ENCODE peak calls at places on chromosomes 12 and 14, in ten cellular contexts. One of them, this sample, is unnamed.

GRCh38 chr14:104389326-104390220 is 190.0 kb upstream of the C14orf180 start:
- DNase-seq in naive B cell: no peak
- DNase-seq in stimulated activated naive CD8-positive, alpha-beta T cell treated with anti-CD3 and anti-CD28 coated beads, Interleukin-15, Interleukin-2, amounts not matched to agents 100 U/mL and 50 U/mL, for 24 hours: no peak
- DNase-seq in stimulated activated CD4-positive, alpha-beta T cell treated with anti-CD3 and anti-CD28 coated beads, Interleukin-2, amount 100 ng/mL, for 4 hours: no peak
- DNase-seq in glomerular endothelial cell: no peak
- DNase-seq in ELR: no peak
- DNase-seq in uterus: peak; percentile 4
- DNase-seq in pancreas: no peak
- DNase-seq in activated T-helper 1 cell treated with anti-CD3 and anti-CD28 coated beads, Interleukin-12 subunit alpha, Interleukin-12 subunit beta, Interleukin-2, Interleukin-4 antibody, amounts not matched to agents 30 ng/mL and 10 ng/mL and 1 ng/mL, durations not matched to agents 14 hours and 24 hours and 36 hours: no peak
- DNase-seq in transverse colon: no peak
- DNase-seq in this sample: peak; percentile 30

GRCh38 chr12:51118706-51119105 is 35.3 kb upstream of the CSRNP2 start:
- DNase-seq in transverse colon: no peak
- DNase-seq in pancreas: no peak
- DNase-seq in stimulated activated naive CD8-positive, alpha-beta T cell treated with anti-CD3 and anti-CD28 coated beads, Interleukin-15, Interleukin-2, amounts not matched to agents 100 U/mL and 50 U/mL, for 24 hours: no peak
- DNase-seq in stimulated activated CD4-positive, alpha-beta T cell treated with anti-CD3 and anti-CD28 coated beads, Interleukin-2, amount 100 ng/mL, for 4 hours: no peak
- DNase-seq in glomerular endothelial cell: no peak
- DNase-seq in ELR: peak; percentile 87
- DNase-seq in activated T-helper 1 cell treated with anti-CD3 and anti-CD28 coated beads, Interleukin-12 subunit alpha, Interleukin-12 subunit beta, Interleukin-2, Interleukin-4 antibody, amounts not matched to agents 30 ng/mL and 10 ng/mL and 1 ng/mL, durations not matched to agents 14 hours and 24 hours and 36 hours: no peak
- DNase-seq in uterus: no peak
- DNase-seq in naive B cell: no peak
- DNase-seq in this sample: no peak

GRCh38 chr14:90815817-90816662 is at the start of gene TTC7B:
- DNase-seq in stimulated activated naive CD8-positive, alpha-beta T cell treated with anti-CD3 and anti-CD28 coated beads, Interleukin-15, Interleukin-2, amounts not matched to agents 100 U/mL and 50 U/mL, for 24 hours: peak; percentile 50
- DNase-seq in naive B cell: peak; percentile 35
- DNase-seq in pancreas: peak; percentile 29
- DNase-seq in activated T-helper 1 cell treated with anti-CD3 and anti-CD28 coated beads, Interleukin-12 subunit alpha, Interleukin-12 subunit beta, Interleukin-2, Interleukin-4 antibody, amounts not matched to agents 30 ng/mL and 10 ng/mL and 1 ng/mL, durations not matched to agents 14 hours and 24 hours and 36 hours: no peak
- DNase-seq in glomerular endothelial cell: no peak
- DNase-seq in ELR: peak; percentile 56
- DNase-seq in uterus: no peak
- DNase-seq in transverse colon: peak; percentile 43
- DNase-seq in stimulated activated CD4-positive, alpha-beta T cell treated with anti-CD3 and anti-CD28 coated beads, Interleukin-2, amount 100 ng/mL, for 4 hours: no peak
- DNase-seq in this sample: peak; percentile 73

GRCh38 chr14:74934476-74935339 is 11.6 kb upstream of the RPS6KL1 start:
- DNase-seq in stimulated activated naive CD8-positive, alpha-beta T cell treated with anti-CD3 and anti-CD28 coated beads, Interleukin-15, Interleukin-2, amounts not matched to agents 100 U/mL and 50 U/mL, for 24 hours: no peak
- DNase-seq in activated T-helper 1 cell treated with anti-CD3 and anti-CD28 coated beads, Interleukin-12 subunit alpha, Interleukin-12 subunit beta, Interleukin-2, Interleukin-4 antibody, amounts not matched to agents 30 ng/mL and 10 ng/mL and 1 ng/mL, durations not matched to agents 14 hours and 24 hours and 36 hours: no peak
- DNase-seq in naive B cell: peak; percentile 42
- DNase-seq in uterus: no peak
- DNase-seq in transverse colon: no peak
- DNase-seq in pancreas: no peak
- DNase-seq in stimulated activated CD4-positive, alpha-beta T cell treated with anti-CD3 and anti-CD28 coated beads, Interleukin-2, amount 100 ng/mL, for 4 hours: no peak
- DNase-seq in glomerular endothelial cell: no peak
- DNase-seq in ELR: no peak
- DNase-seq in this sample: no peak

GRCh38 chr12:39252628-39253027 is 190.3 kb downstream of the KIF21A start:
- DNase-seq in naive B cell: no peak
- DNase-seq in uterus: no peak
- DNase-seq in activated T-helper 1 cell treated with anti-CD3 and anti-CD28 coated beads, Interleukin-12 subunit alpha, Interleukin-12 subunit beta, Interleukin-2, Interleukin-4 antibody, amounts not matched to agents 30 ng/mL and 10 ng/mL and 1 ng/mL, durations not matched to agents 14 hours and 24 hours and 36 hours: no peak
- DNase-seq in stimulated activated CD4-positive, alpha-beta T cell treated with anti-CD3 and anti-CD28 coated beads, Interleukin-2, amount 100 ng/mL, for 4 hours: no peak
- DNase-seq in transverse colon: no peak
- DNase-seq in glomerular endothelial cell: no peak
- DNase-seq in ELR: no peak
- DNase-seq in stimulated activated naive CD8-positive, alpha-beta T cell treated with anti-CD3 and anti-CD28 coated beads, Interleukin-15, Interleukin-2, amounts not matched to agents 100 U/mL and 50 U/mL, for 24 hours: no peak
- DNase-seq in pancreas: peak; percentile 6
- DNase-seq in this sample: no peak

GRCh38 chr12:124381454-124382207 is 86.7 kb downstream of the RFLNA start:
- DNase-seq in activated T-helper 1 cell treated with anti-CD3 and anti-CD28 coated beads, Interleukin-12 subunit alpha, Interleukin-12 subunit beta, Interleukin-2, Interleukin-4 antibody, amounts not matched to agents 30 ng/mL and 10 ng/mL and 1 ng/mL, durations not matched to agents 14 hours and 24 hours and 36 hours: no peak
- DNase-seq in uterus: peak; percentile 91
- DNase-seq in stimulated activated CD4-positive, alpha-beta T cell treated with anti-CD3 and anti-CD28 coated beads, Interleukin-2, amount 100 ng/mL, for 4 hours: no peak
- DNase-seq in stimulated activated naive CD8-positive, alpha-beta T cell treated with anti-CD3 and anti-CD28 coated beads, Interleukin-15, Interleukin-2, amounts not matched to agents 100 U/mL and 50 U/mL, for 24 hours: no peak
- DNase-seq in glomerular endothelial cell: no peak
- DNase-seq in pancreas: peak; percentile 91
- DNase-seq in transverse colon: peak; percentile 90
- DNase-seq in ELR: peak; percentile 85
- DNase-seq in naive B cell: no peak
- DNase-seq in this sample: peak; percentile 97

GRCh38 chr12:114013601-114014345 is 47.6 kb upstream of the RBM19 start:
- DNase-seq in transverse colon: no peak
- DNase-seq in stimulated activated CD4-positive, alpha-beta T cell treated with anti-CD3 and anti-CD28 coated beads, Interleukin-2, amount 100 ng/mL, for 4 hours: no peak
- DNase-seq in pancreas: no peak
- DNase-seq in stimulated activated naive CD8-positive, alpha-beta T cell treated with anti-CD3 and anti-CD28 coated beads, Interleukin-15, Interleukin-2, amounts not matched to agents 100 U/mL and 50 U/mL, for 24 hours: no peak
- DNase-seq in uterus: no peak
- DNase-seq in glomerular endothelial cell: no peak
- DNase-seq in activated T-helper 1 cell treated with anti-CD3 and anti-CD28 coated beads, Interleukin-12 subunit alpha, Interleukin-12 subunit beta, Interleukin-2, Interleukin-4 antibody, amounts not matched to agents 30 ng/mL and 10 ng/mL and 1 ng/mL, durations not matched to agents 14 hours and 24 hours and 36 hours: no peak
- DNase-seq in ELR: peak; percentile 48
- DNase-seq in naive B cell: no peak
- DNase-seq in this sample: no peak

GRCh38 chr12:62123721-62124203 is 136.4 kb upstream of the USP15 start:
- DNase-seq in activated T-helper 1 cell treated with anti-CD3 and anti-CD28 coated beads, Interleukin-12 subunit alpha, Interleukin-12 subunit beta, Interleukin-2, Interleukin-4 antibody, amounts not matched to agents 30 ng/mL and 10 ng/mL and 1 ng/mL, durations not matched to agents 14 hours and 24 hours and 36 hours: no peak
- DNase-seq in transverse colon: peak; percentile 15
- DNase-seq in pancreas: peak; percentile 5
- DNase-seq in uterus: no peak
- DNase-seq in ELR: peak; percentile 63
- DNase-seq in stimulated activated naive CD8-positive, alpha-beta T cell treated with anti-CD3 and anti-CD28 coated beads, Interleukin-15, Interleukin-2, amounts not matched to agents 100 U/mL and 50 U/mL, for 24 hours: peak; percentile 43
- DNase-seq in glomerular endothelial cell: peak; percentile 14
- DNase-seq in naive B cell: peak; percentile 3
- DNase-seq in stimulated activated CD4-positive, alpha-beta T cell treated with anti-CD3 and anti-CD28 coated beads, Interleukin-2, amount 100 ng/mL, for 4 hours: peak; percentile 9
- DNase-seq in this sample: no peak

GRCh38 chr14:64758711-64759554 is 54.7 kb downstream of the PLEKHG3 start:
- DNase-seq in stimulated activated naive CD8-positive, alpha-beta T cell treated with anti-CD3 and anti-CD28 coated beads, Interleukin-15, Interleukin-2, amounts not matched to agents 100 U/mL and 50 U/mL, for 24 hours: no peak
- DNase-seq in uterus: peak; percentile 83
- DNase-seq in pancreas: peak; percentile 73
- DNase-seq in activated T-helper 1 cell treated with anti-CD3 and anti-CD28 coated beads, Interleukin-12 subunit alpha, Interleukin-12 subunit beta, Interleukin-2, Interleukin-4 antibody, amounts not matched to agents 30 ng/mL and 10 ng/mL and 1 ng/mL, durations not matched to agents 14 hours and 24 hours and 36 hours: no peak
- DNase-seq in glomerular endothelial cell: no peak
- DNase-seq in stimulated activated CD4-positive, alpha-beta T cell treated with anti-CD3 and anti-CD28 coated beads, Interleukin-2, amount 100 ng/mL, for 4 hours: no peak
- DNase-seq in ELR: peak; percentile 90
- DNase-seq in transverse colon: no peak
- DNase-seq in naive B cell: no peak
- DNase-seq in this sample: peak; percentile 41

GRCh38 chr12:32159925-32160324 is 53.3 kb downstream of the BICD1 start:
- DNase-seq in transverse colon: no peak
- DNase-seq in ELR: no peak
- DNase-seq in glomerular endothelial cell: no peak
- DNase-seq in activated T-helper 1 cell treated with anti-CD3 and anti-CD28 coated beads, Interleukin-12 subunit alpha, Interleukin-12 subunit beta, Interleukin-2, Interleukin-4 antibody, amounts not matched to agents 30 ng/mL and 10 ng/mL and 1 ng/mL, durations not matched to agents 14 hours and 24 hours and 36 hours: no peak
- DNase-seq in stimulated activated naive CD8-positive, alpha-beta T cell treated with anti-CD3 and anti-CD28 coated beads, Interleukin-15, Interleukin-2, amounts not matched to agents 100 U/mL and 50 U/mL, for 24 hours: no peak
- DNase-seq in stimulated activated CD4-positive, alpha-beta T cell treated with anti-CD3 and anti-CD28 coated beads, Interleukin-2, amount 100 ng/mL, for 4 hours: no peak
- DNase-seq in pancreas: no peak
- DNase-seq in naive B cell: no peak
- DNase-seq in uterus: no peak
- DNase-seq in this sample: no peak

GRCh38 chr12:71877335-71878121 is 38.0 kb downstream of the TBC1D15 start:
- DNase-seq in glomerular endothelial cell: no peak
- DNase-seq in ELR: no peak
- DNase-seq in transverse colon: no peak
- DNase-seq in activated T-helper 1 cell treated with anti-CD3 and anti-CD28 coated beads, Interleukin-12 subunit alpha, Interleukin-12 subunit beta, Interleukin-2, Interleukin-4 antibody, amounts not matched to agents 30 ng/mL and 10 ng/mL and 1 ng/mL, durations not matched to agents 14 hours and 24 hours and 36 hours: no peak
- DNase-seq in pancreas: no peak
- DNase-seq in stimulated activated naive CD8-positive, alpha-beta T cell treated with anti-CD3 and anti-CD28 coated beads, Interleukin-15, Interleukin-2, amounts not matched to agents 100 U/mL and 50 U/mL, for 24 hours: no peak
- DNase-seq in naive B cell: no peak
- DNase-seq in stimulated activated CD4-positive, alpha-beta T cell treated with anti-CD3 and anti-CD28 coated beads, Interleukin-2, amount 100 ng/mL, for 4 hours: no peak
- DNase-seq in uterus: no peak
- DNase-seq in this sample: no peak

GRCh38 chr12:119183942-119184695 is 5.4 kb downstream of the HSPB8 start:
- DNase-seq in transverse colon: no peak
- DNase-seq in ELR: no peak
- DNase-seq in glomerular endothelial cell: no peak
- DNase-seq in naive B cell: no peak
- DNase-seq in stimulated activated CD4-positive, alpha-beta T cell treated with anti-CD3 and anti-CD28 coated beads, Interleukin-2, amount 100 ng/mL, for 4 hours: no peak
- DNase-seq in pancreas: no peak
- DNase-seq in activated T-helper 1 cell treated with anti-CD3 and anti-CD28 coated beads, Interleukin-12 subunit alpha, Interleukin-12 subunit beta, Interleukin-2, Interleukin-4 antibody, amounts not matched to agents 30 ng/mL and 10 ng/mL and 1 ng/mL, durations not matched to agents 14 hours and 24 hours and 36 hours: no peak
- DNase-seq in uterus: no peak
- DNase-seq in stimulated activated naive CD8-positive, alpha-beta T cell treated with anti-CD3 and anti-CD28 coated beads, Interleukin-15, Interleukin-2, amounts not matched to agents 100 U/mL and 50 U/mL, for 24 hours: no peak
- DNase-seq in this sample: peak; percentile 73

GRCh38 chr12:51270847-51271518 is 768 bp upstream of the SMAGP start:
- DNase-seq in uterus: no peak
- DNase-seq in stimulated activated CD4-positive, alpha-beta T cell treated with anti-CD3 and anti-CD28 coated beads, Interleukin-2, amount 100 ng/mL, for 4 hours: no peak
- DNase-seq in activated T-helper 1 cell treated with anti-CD3 and anti-CD28 coated beads, Interleukin-12 subunit alpha, Interleukin-12 subunit beta, Interleukin-2, Interleukin-4 antibody, amounts not matched to agents 30 ng/mL and 10 ng/mL and 1 ng/mL, durations not matched to agents 14 hours and 24 hours and 36 hours: no peak
- DNase-seq in glomerular endothelial cell: no peak
- DNase-seq in ELR: peak; percentile 95
- DNase-seq in stimulated activated naive CD8-positive, alpha-beta T cell treated with anti-CD3 and anti-CD28 coated beads, Interleukin-15, Interleukin-2, amounts not matched to agents 100 U/mL and 50 U/mL, for 24 hours: no peak
- DNase-seq in naive B cell: no peak
- DNase-seq in transverse colon: no peak
- DNase-seq in pancreas: no peak
- DNase-seq in this sample: no peak

GRCh38 chr12:20376984-20377383 is 8.6 kb downstream of the PDE3A start:
- DNase-seq in ELR: peak; percentile 13
- DNase-seq in stimulated activated naive CD8-positive, alpha-beta T cell treated with anti-CD3 and anti-CD28 coated beads, Interleukin-15, Interleukin-2, amounts not matched to agents 100 U/mL and 50 U/mL, for 24 hours: no peak
- DNase-seq in naive B cell: no peak
- DNase-seq in stimulated activated CD4-positive, alpha-beta T cell treated with anti-CD3 and anti-CD28 coated beads, Interleukin-2, amount 100 ng/mL, for 4 hours: no peak
- DNase-seq in activated T-helper 1 cell treated with anti-CD3 and anti-CD28 coated beads, Interleukin-12 subunit alpha, Interleukin-12 subunit beta, Interleukin-2, Interleukin-4 antibody, amounts not matched to agents 30 ng/mL and 10 ng/mL and 1 ng/mL, durations not matched to agents 14 hours and 24 hours and 36 hours: no peak
- DNase-seq in glomerular endothelial cell: no peak
- DNase-seq in uterus: no peak
- DNase-seq in pancreas: no peak
- DNase-seq in transverse colon: no peak
- DNase-seq in this sample: no peak

GRCh38 chr14:88063807-88064206 is 58.9 kb downstream of the GPR65 start:
- DNase-seq in uterus: no peak
- DNase-seq in activated T-helper 1 cell treated with anti-CD3 and anti-CD28 coated beads, Interleukin-12 subunit alpha, Interleukin-12 subunit beta, Interleukin-2, Interleukin-4 antibody, amounts not matched to agents 30 ng/mL and 10 ng/mL and 1 ng/mL, durations not matched to agents 14 hours and 24 hours and 36 hours: no peak
- DNase-seq in stimulated activated naive CD8-positive, alpha-beta T cell treated with anti-CD3 and anti-CD28 coated beads, Interleukin-15, Interleukin-2, amounts not matched to agents 100 U/mL and 50 U/mL, for 24 hours: no peak
- DNase-seq in pancreas: no peak
- DNase-seq in glomerular endothelial cell: no peak
- DNase-seq in ELR: peak; percentile 1
- DNase-seq in transverse colon: no peak
- DNase-seq in stimulated activated CD4-positive, alpha-beta T cell treated with anti-CD3 and anti-CD28 coated beads, Interleukin-2, amount 100 ng/mL, for 4 hours: no peak
- DNase-seq in naive B cell: no peak
- DNase-seq in this sample: no peak

GRCh38 chr12:119283315-119283714 is 51.2 kb upstream of the CCDC60 start:
- DNase-seq in glomerular endothelial cell: no peak
- DNase-seq in stimulated activated CD4-positive, alpha-beta T cell treated with anti-CD3 and anti-CD28 coated beads, Interleukin-2, amount 100 ng/mL, for 4 hours: no peak
- DNase-seq in naive B cell: no peak
- DNase-seq in transverse colon: no peak
- DNase-seq in uterus: no peak
- DNase-seq in ELR: no peak
- DNase-seq in pancreas: no peak
- DNase-seq in stimulated activated naive CD8-positive, alpha-beta T cell treated with anti-CD3 and anti-CD28 coated beads, Interleukin-15, Interleukin-2, amounts not matched to agents 100 U/mL and 50 U/mL, for 24 hours: no peak
- DNase-seq in activated T-helper 1 cell treated with anti-CD3 and anti-CD28 coated beads, Interleukin-12 subunit alpha, Interleukin-12 subunit beta, Interleukin-2, Interleukin-4 antibody, amounts not matched to agents 30 ng/mL and 10 ng/mL and 1 ng/mL, durations not matched to agents 14 hours and 24 hours and 36 hours: no peak
- DNase-seq in this sample: no peak

GRCh38 chr14:52002542-52002941 is 13.2 kb downstream of the RTRAF start:
- DNase-seq in stimulated activated CD4-positive, alpha-beta T cell treated with anti-CD3 and anti-CD28 coated beads, Interleukin-2, amount 100 ng/mL, for 4 hours: no peak
- DNase-seq in naive B cell: no peak
- DNase-seq in glomerular endothelial cell: no peak
- DNase-seq in stimulated activated naive CD8-positive, alpha-beta T cell treated with anti-CD3 and anti-CD28 coated beads, Interleukin-15, Interleukin-2, amounts not matched to agents 100 U/mL and 50 U/mL, for 24 hours: no peak
- DNase-seq in transverse colon: no peak
- DNase-seq in activated T-helper 1 cell treated with anti-CD3 and anti-CD28 coated beads, Interleukin-12 subunit alpha, Interleukin-12 subunit beta, Interleukin-2, Interleukin-4 antibody, amounts not matched to agents 30 ng/mL and 10 ng/mL and 1 ng/mL, durations not matched to agents 14 hours and 24 hours and 36 hours: no peak
- DNase-seq in uterus: no peak
- DNase-seq in pancreas: no peak
- DNase-seq in ELR: no peak
- DNase-seq in this sample: no peak

GRCh38 chr12:112331891-112332290 is 50.3 kb downstream of the HECTD4 start:
- DNase-seq in pancreas: no peak
- DNase-seq in stimulated activated naive CD8-positive, alpha-beta T cell treated with anti-CD3 and anti-CD28 coated beads, Interleukin-15, Interleukin-2, amounts not matched to agents 100 U/mL and 50 U/mL, for 24 hours: no peak
- DNase-seq in glomerular endothelial cell: no peak
- DNase-seq in uterus: no peak
- DNase-seq in transverse colon: no peak
- DNase-seq in ELR: no peak
- DNase-seq in stimulated activated CD4-positive, alpha-beta T cell treated with anti-CD3 and anti-CD28 coated beads, Interleukin-2, amount 100 ng/mL, for 4 hours: no peak
- DNase-seq in activated T-helper 1 cell treated with anti-CD3 and anti-CD28 coated beads, Interleukin-12 subunit alpha, Interleukin-12 subunit beta, Interleukin-2, Interleukin-4 antibody, amounts not matched to agents 30 ng/mL and 10 ng/mL and 1 ng/mL, durations not matched to agents 14 hours and 24 hours and 36 hours: no peak
- DNase-seq in naive B cell: no peak
- DNase-seq in this sample: no peak

GRCh38 chr14:106044949-106045596 is 518.7 kb downstream of the TMEM121 start:
- DNase-seq in stimulated activated CD4-positive, alpha-beta T cell treated with anti-CD3 and anti-CD28 coated beads, Interleukin-2, amount 100 ng/mL, for 4 hours: peak; percentile 81
- DNase-seq in naive B cell: peak; percentile 57
- DNase-seq in ELR: peak; percentile 40
- DNase-seq in transverse colon: peak; percentile 64
- DNase-seq in stimulated activated naive CD8-positive, alpha-beta T cell treated with anti-CD3 and anti-CD28 coated beads, Interleukin-15, Interleukin-2, amounts not matched to agents 100 U/mL and 50 U/mL, for 24 hours: peak; percentile 93
- DNase-seq in pancreas: peak; percentile 15
- DNase-seq in uterus: no peak
- DNase-seq in glomerular endothelial cell: no peak
- DNase-seq in activated T-helper 1 cell treated with anti-CD3 and anti-CD28 coated beads, Interleukin-12 subunit alpha, Interleukin-12 subunit beta, Interleukin-2, Interleukin-4 antibody, amounts not matched to agents 30 ng/mL and 10 ng/mL and 1 ng/mL, durations not matched to agents 14 hours and 24 hours and 36 hours: peak; percentile 69
- DNase-seq in this sample: peak; percentile 65

GRCh38 chr14:104147346-104148125 is 9.1 kb downstream of the KIF26A start:
- DNase-seq in uterus: no peak
- DNase-seq in naive B cell: no peak
- DNase-seq in ELR: no peak
- DNase-seq in glomerular endothelial cell: no peak
- DNase-seq in activated T-helper 1 cell treated with anti-CD3 and anti-CD28 coated beads, Interleukin-12 subunit alpha, Interleukin-12 subunit beta, Interleukin-2, Interleukin-4 antibody, amounts not matched to agents 30 ng/mL and 10 ng/mL and 1 ng/mL, durations not matched to agents 14 hours and 24 hours and 36 hours: no peak
- DNase-seq in stimulated activated CD4-positive, alpha-beta T cell treated with anti-CD3 and anti-CD28 coated beads, Interleukin-2, amount 100 ng/mL, for 4 hours: no peak
- DNase-seq in transverse colon: no peak
- DNase-seq in stimulated activated naive CD8-positive, alpha-beta T cell treated with anti-CD3 and anti-CD28 coated beads, Interleukin-15, Interleukin-2, amounts not matched to agents 100 U/mL and 50 U/mL, for 24 hours: no peak
- DNase-seq in pancreas: peak; percentile 49
- DNase-seq in this sample: peak; percentile 37

GRCh38 chr14:56554301-56554700 is 25.3 kb upstream of the TMEM260 start:
- DNase-seq in glomerular endothelial cell: no peak
- DNase-seq in transverse colon: no peak
- DNase-seq in naive B cell: no peak
- DNase-seq in stimulated activated naive CD8-positive, alpha-beta T cell treated with anti-CD3 and anti-CD28 coated beads, Interleukin-15, Interleukin-2, amounts not matched to agents 100 U/mL and 50 U/mL, for 24 hours: no peak
- DNase-seq in uterus: no peak
- DNase-seq in pancreas: no peak
- DNase-seq in stimulated activated CD4-positive, alpha-beta T cell treated with anti-CD3 and anti-CD28 coated beads, Interleukin-2, amount 100 ng/mL, for 4 hours: no peak
- DNase-seq in activated T-helper 1 cell treated with anti-CD3 and anti-CD28 coated beads, Interleukin-12 subunit alpha, Interleukin-12 subunit beta, Interleukin-2, Interleukin-4 antibody, amounts not matched to agents 30 ng/mL and 10 ng/mL and 1 ng/mL, durations not matched to agents 14 hours and 24 hours and 36 hours: no peak
- DNase-seq in ELR: no peak
- DNase-seq in this sample: no peak

GRCh38 chr14:103385994-103386491 is 828 bp downstream of the MARK3 start:
- DNase-seq in ELR: peak; percentile 45
- DNase-seq in uterus: no peak
- DNase-seq in pancreas: peak; percentile 26
- DNase-seq in glomerular endothelial cell: no peak
- DNase-seq in stimulated activated naive CD8-positive, alpha-beta T cell treated with anti-CD3 and anti-CD28 coated beads, Interleukin-15, Interleukin-2, amounts not matched to agents 100 U/mL and 50 U/mL, for 24 hours: peak; percentile 52
- DNase-seq in stimulated activated CD4-positive, alpha-beta T cell treated with anti-CD3 and anti-CD28 coated beads, Interleukin-2, amount 100 ng/mL, for 4 hours: no peak
- DNase-seq in activated T-helper 1 cell treated with anti-CD3 and anti-CD28 coated beads, Interleukin-12 subunit alpha, Interleukin-12 subunit beta, Interleukin-2, Interleukin-4 antibody, amounts not matched to agents 30 ng/mL and 10 ng/mL and 1 ng/mL, durations not matched to agents 14 hours and 24 hours and 36 hours: peak; percentile 24
- DNase-seq in transverse colon: peak; percentile 50
- DNase-seq in naive B cell: peak; percentile 38
- DNase-seq in this sample: no peak

GRCh38 chr14:63224196-63224595 is 20.0 kb downstream of the RHOJ start:
- DNase-seq in naive B cell: no peak
- DNase-seq in ELR: no peak
- DNase-seq in pancreas: no peak
- DNase-seq in glomerular endothelial cell: no peak
- DNase-seq in stimulated activated CD4-positive, alpha-beta T cell treated with anti-CD3 and anti-CD28 coated beads, Interleukin-2, amount 100 ng/mL, for 4 hours: no peak
- DNase-seq in transverse colon: no peak
- DNase-seq in uterus: no peak
- DNase-seq in stimulated activated naive CD8-positive, alpha-beta T cell treated with anti-CD3 and anti-CD28 coated beads, Interleukin-15, Interleukin-2, amounts not matched to agents 100 U/mL and 50 U/mL, for 24 hours: no peak
- DNase-seq in activated T-helper 1 cell treated with anti-CD3 and anti-CD28 coated beads, Interleukin-12 subunit alpha, Interleukin-12 subunit beta, Interleukin-2, Interleukin-4 antibody, amounts not matched to agents 30 ng/mL and 10 ng/mL and 1 ng/mL, durations not matched to agents 14 hours and 24 hours and 36 hours: no peak
- DNase-seq in this sample: no peak

GRCh38 chr14:100339757-100340453 is 16.8 kb downstream of the SLC25A47 start:
- DNase-seq in activated T-helper 1 cell treated with anti-CD3 and anti-CD28 coated beads, Interleukin-12 subunit alpha, Interleukin-12 subunit beta, Interleukin-2, Interleukin-4 antibody, amounts not matched to agents 30 ng/mL and 10 ng/mL and 1 ng/mL, durations not matched to agents 14 hours and 24 hours and 36 hours: no peak
- DNase-seq in pancreas: no peak
- DNase-seq in transverse colon: no peak
- DNase-seq in naive B cell: no peak
- DNase-seq in uterus: no peak
- DNase-seq in ELR: no peak
- DNase-seq in stimulated activated CD4-positive, alpha-beta T cell treated with anti-CD3 and anti-CD28 coated beads, Interleukin-2, amount 100 ng/mL, for 4 hours: no peak
- DNase-seq in glomerular endothelial cell: no peak
- DNase-seq in stimulated activated naive CD8-positive, alpha-beta T cell treated with anti-CD3 and anti-CD28 coated beads, Interleukin-15, Interleukin-2, amounts not matched to agents 100 U/mL and 50 U/mL, for 24 hours: no peak
- DNase-seq in this sample: no peak

GRCh38 chr12:102483466-102483865 is 3.1 kb upstream of the IGF1 start:
- DNase-seq in pancreas: no peak
- DNase-seq in glomerular endothelial cell: no peak
- DNase-seq in transverse colon: no peak
- DNase-seq in uterus: no peak
- DNase-seq in activated T-helper 1 cell treated with anti-CD3 and anti-CD28 coated beads, Interleukin-12 subunit alpha, Interleukin-12 subunit beta, Interleukin-2, Interleukin-4 antibody, amounts not matched to agents 30 ng/mL and 10 ng/mL and 1 ng/mL, durations not matched to agents 14 hours and 24 hours and 36 hours: no peak
- DNase-seq in stimulated activated naive CD8-positive, alpha-beta T cell treated with anti-CD3 and anti-CD28 coated beads, Interleukin-15, Interleukin-2, amounts not matched to agents 100 U/mL and 50 U/mL, for 24 hours: peak; percentile 25
- DNase-seq in stimulated activated CD4-positive, alpha-beta T cell treated with anti-CD3 and anti-CD28 coated beads, Interleukin-2, amount 100 ng/mL, for 4 hours: no peak
- DNase-seq in ELR: no peak
- DNase-seq in naive B cell: no peak
- DNase-seq in this sample: no peak

GRCh38 chr12:124609041-124609984 is 41.9 kb upstream of the NCOR2 start:
- DNase-seq in ELR: peak; percentile 38
- DNase-seq in uterus: peak; percentile 75
- DNase-seq in stimulated activated CD4-positive, alpha-beta T cell treated with anti-CD3 and anti-CD28 coated beads, Interleukin-2, amount 100 ng/mL, for 4 hours: peak; percentile 65
- DNase-seq in transverse colon: peak; percentile 98
- DNase-seq in naive B cell: peak; percentile 63
- DNase-seq in pancreas: peak; percentile 95
- DNase-seq in activated T-helper 1 cell treated with anti-CD3 and anti-CD28 coated beads, Interleukin-12 subunit alpha, Interleukin-12 subunit beta, Interleukin-2, Interleukin-4 antibody, amounts not matched to agents 30 ng/mL and 10 ng/mL and 1 ng/mL, durations not matched to agents 14 hours and 24 hours and 36 hours: peak; percentile 12
- DNase-seq in glomerular endothelial cell: no peak
- DNase-seq in stimulated activated naive CD8-positive, alpha-beta T cell treated with anti-CD3 and anti-CD28 coated beads, Interleukin-15, Interleukin-2, amounts not matched to agents 100 U/mL and 50 U/mL, for 24 hours: peak; percentile 77
- DNase-seq in this sample: peak; percentile 87

GRCh38 chr14:94174622-94175402 is 690 bp downstream of the PPP4R4 start:
- DNase-seq in stimulated activated naive CD8-positive, alpha-beta T cell treated with anti-CD3 and anti-CD28 coated beads, Interleukin-15, Interleukin-2, amounts not matched to agents 100 U/mL and 50 U/mL, for 24 hours: peak; percentile 15
- DNase-seq in transverse colon: no peak
- DNase-seq in stimulated activated CD4-positive, alpha-beta T cell treated with anti-CD3 and anti-CD28 coated beads, Interleukin-2, amount 100 ng/mL, for 4 hours: no peak
- DNase-seq in naive B cell: no peak
- DNase-seq in uterus: peak; percentile 36
- DNase-seq in pancreas: peak; percentile 12
- DNase-seq in activated T-helper 1 cell treated with anti-CD3 and anti-CD28 coated beads, Interleukin-12 subunit alpha, Interleukin-12 subunit beta, Interleukin-2, Interleukin-4 antibody, amounts not matched to agents 30 ng/mL and 10 ng/mL and 1 ng/mL, durations not matched to agents 14 hours and 24 hours and 36 hours: no peak
- DNase-seq in ELR: peak; percentile 43
- DNase-seq in glomerular endothelial cell: no peak
- DNase-seq in this sample: peak; percentile 66

GRCh38 chr14:78974691-78975090 is 804.5 kb downstream of the NRXN3 start:
- DNase-seq in ELR: peak; percentile 68
- DNase-seq in uterus: no peak
- DNase-seq in glomerular endothelial cell: peak; percentile 99
- DNase-seq in naive B cell: no peak
- DNase-seq in stimulated activated naive CD8-positive, alpha-beta T cell treated with anti-CD3 and anti-CD28 coated beads, Interleukin-15, Interleukin-2, amounts not matched to agents 100 U/mL and 50 U/mL, for 24 hours: no peak
- DNase-seq in pancreas: no peak
- DNase-seq in stimulated activated CD4-positive, alpha-beta T cell treated with anti-CD3 and anti-CD28 coated beads, Interleukin-2, amount 100 ng/mL, for 4 hours: no peak
- DNase-seq in activated T-helper 1 cell treated with anti-CD3 and anti-CD28 coated beads, Interleukin-12 subunit alpha, Interleukin-12 subunit beta, Interleukin-2, Interleukin-4 antibody, amounts not matched to agents 30 ng/mL and 10 ng/mL and 1 ng/mL, durations not matched to agents 14 hours and 24 hours and 36 hours: no peak
- DNase-seq in transverse colon: no peak
- DNase-seq in this sample: no peak